ENCODE peak calls at places on chromosomes 1 and 21, in five cellular contexts. Y is upper lobe of left lung, B is HepG2, X is K562, A is GM12878. S is an unnamed sample.
A peak's percentile ranks its signal among the peaks of the same experiment; 100 is the strongest.

GRCh38 chr1:161069201-161069685 is 448 bp downstream of the ARHGAP30 start:
- ATAC-seq in Y (no peak), B (no peak), X (no peak), A (peak; percentile 5), S (no peak)

GRCh38 chr1:220186752-220187151 is 85.5 kb downstream of the RAB3GAP2 start:
- ATAC-seq in Y (no peak), B (no peak), X (no peak), A (no peak), S (no peak)

GRCh38 chr1:9443913-9444445 is 95.3 kb upstream of the SLC25A33 start:
- ATAC-seq in Y (peak; percentile 52), B (peak; percentile 25), X (peak; percentile 69), A (no peak), S (peak; percentile 80)

GRCh38 chr1:158035014-158035413 is 41.6 kb downstream of the KIRREL1 start:
- ATAC-seq in Y (no peak), B (no peak), X (no peak), A (no peak), S (no peak)

GRCh38 chr1:174149216-174149615 is 10.1 kb upstream of the RABGAP1L start:
- ATAC-seq in Y (no peak), B (no peak), X (no peak), A (no peak), S (no peak)

GRCh38 chr1:6275826-6276764 is 15.2 kb upstream of the GPR153 start:
- ATAC-seq in Y (peak; percentile 16), B (no peak), X (peak; percentile 40), A (no peak), S (peak; percentile 74)

GRCh38 chr1:28050746-28051145 is 37.7 kb downstream of the EYA3 start:
- ATAC-seq in Y (no peak), B (no peak), X (no peak), A (no peak), S (no peak)

GRCh38 chr1:173590557-173590956 is 12.3 kb downstream of the SLC9C2 start:
- ATAC-seq in Y (no peak), B (no peak), X (no peak), A (no peak), S (no peak)

GRCh38 chr1:25614466-25615171 is 2.0 kb upstream of the MAN1C1 start:
- ATAC-seq in Y (no peak), B (no peak), X (no peak), A (no peak), S (no peak)

GRCh38 chr1:43472087-43472462 is 18.3 kb upstream of the HYI start:
- ATAC-seq in Y (no peak), B (no peak), X (no peak), A (no peak), S (no peak)

GRCh38 chr1:110060034-110060661 is 10.3 kb downstream of the ALX3 start:
- ATAC-seq in Y (peak; percentile 37), B (peak; percentile 61), X (peak; percentile 88), A (peak; percentile 98), S (no peak)

GRCh38 chr1:161215079-161215478 is at the start of gene FCER1G:
- ATAC-seq in Y (peak; percentile 77), B (no peak), X (peak; percentile 15), A (no peak), S (peak; percentile 32)

GRCh38 chr1:201774224-201774982 is 54.6 kb upstream of the IPO9 start:
- ATAC-seq in Y (peak; percentile 31), B (no peak), X (no peak), A (no peak), S (no peak)

GRCh38 chr1:198176179-198176578 is 19.4 kb downstream of the NEK7 start:
- ATAC-seq in Y (no peak), B (no peak), X (no peak), A (peak; percentile 29), S (no peak)

GRCh38 chr1:201298381-201299367 is 15.4 kb downstream of the PKP1 start:
- ATAC-seq in Y (no peak), B (peak; percentile 53), X (peak; percentile 65), A (no peak), S (no peak)

GRCh38 chr1:48649880-48650279 is 126.8 kb downstream of the BEND5 start:
- ATAC-seq in Y (no peak), B (no peak), X (no peak), A (no peak), S (no peak)

GRCh38 chr21:44059710-44060109 is 47.5 kb upstream of the PWP2 start:
- ATAC-seq in Y (no peak), B (no peak), X (no peak), A (no peak), S (no peak)

GRCh38 chr1:245687636-245688535 is 533.1 kb downstream of the KIF26B start:
- ATAC-seq in Y (no peak), B (peak; percentile 32), X (no peak), A (no peak), S (no peak)
- TF ChIP-seq CTCF in Y (no peak), B (peak; percentile 39), X (no peak), A (no peak), S (no peak)

GRCh38 chr1:169878498-169878897 is 15.2 kb downstream of the SCYL3 start:
- ATAC-seq in Y (no peak), B (no peak), X (peak; percentile 40), A (no peak), S (no peak)

GRCh38 chr1:169882039-169882511 is 11.6 kb downstream of the SCYL3 start:
- ATAC-seq in Y (no peak), B (no peak), X (no peak), A (no peak), S (no peak)

GRCh38 chr1:169874229-169874628 is 19.5 kb downstream of the SCYL3 start:
- ATAC-seq in Y (no peak), B (no peak), X (no peak), A (no peak), S (no peak)

GRCh38 chr1:169877800-169878491 is 15.8 kb downstream of the SCYL3 start:
- ATAC-seq in Y (no peak), B (no peak), X (no peak), A (no peak), S (no peak)

DNA sequence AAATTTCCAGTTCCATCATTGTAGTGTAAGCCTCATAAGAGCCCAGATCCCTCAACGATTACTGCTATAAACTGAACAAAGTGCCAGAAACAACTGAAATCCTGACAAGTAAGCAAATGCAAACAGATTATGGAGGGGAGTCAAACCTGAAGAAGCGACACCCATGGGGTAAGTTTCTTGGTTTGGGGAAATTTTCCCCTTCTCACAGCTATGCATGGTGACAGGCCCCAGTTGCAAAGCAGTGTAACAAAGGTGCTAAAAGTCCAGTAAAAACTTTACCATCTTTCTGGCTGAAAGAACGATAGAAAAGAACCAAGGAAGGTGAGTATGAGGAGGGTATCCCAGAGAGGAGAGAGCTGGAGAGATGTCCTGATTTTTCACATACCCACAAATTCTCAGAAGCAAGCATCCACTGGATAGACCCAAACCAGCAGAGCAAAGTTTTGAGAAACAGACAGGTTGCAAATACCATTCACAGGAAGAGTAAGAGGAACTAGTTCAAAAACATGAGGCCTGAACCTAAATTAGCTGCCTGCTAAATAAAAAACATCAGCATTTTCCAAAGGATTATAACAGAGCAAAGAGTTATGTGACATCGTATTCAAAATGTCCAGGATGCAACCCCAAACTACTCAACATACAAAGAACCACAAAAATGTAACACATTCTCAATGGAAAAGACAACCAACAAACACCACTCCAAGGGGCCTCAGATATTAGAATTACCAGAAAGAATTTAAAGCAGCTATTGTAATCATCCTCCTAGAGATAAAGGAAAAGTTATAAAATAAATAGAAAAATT is 14.5 kb downstream of the SCYL3 start:
- ATAC-seq in Y (no peak), B (no peak), X (no peak), A (peak; percentile 69), S (no peak)
- H3K4me3 ChIP-seq in Y (no peak overlapping the region), B (no peak overlapping the region), X (no peak overlapping the region), A (no peak overlapping the region), S (no peak overlapping the region)

DNA sequence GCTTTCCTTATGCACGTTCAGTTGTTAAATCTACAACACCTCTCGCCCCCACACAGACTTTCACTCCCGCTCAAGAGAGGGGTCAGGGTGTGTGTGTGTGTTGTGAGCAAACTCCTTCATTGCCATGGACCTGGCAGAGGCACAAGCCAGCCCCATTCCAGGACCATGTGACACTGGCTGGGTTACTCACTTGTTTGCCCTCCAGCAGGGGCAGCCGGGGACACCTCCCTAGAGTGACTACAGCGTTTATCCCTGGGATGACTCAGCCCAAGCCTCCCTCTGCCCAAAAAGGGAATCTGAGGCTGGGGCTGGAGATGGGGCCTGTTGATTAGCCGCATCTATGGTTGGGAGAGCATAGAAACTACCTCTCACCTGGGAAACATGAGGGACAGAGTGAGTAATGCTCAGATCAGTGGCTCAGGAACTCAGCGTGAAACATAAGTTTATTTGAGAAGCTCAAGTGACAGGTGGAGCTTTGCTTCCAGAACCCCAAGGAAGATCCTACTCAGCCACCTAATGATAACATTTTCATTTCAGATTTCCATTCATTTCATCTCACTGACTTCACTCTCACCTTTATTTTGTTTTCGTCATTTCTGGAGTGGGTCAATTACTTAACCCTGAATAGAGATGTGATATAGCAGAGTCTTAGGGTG is 145.3 kb upstream of the DUSP10 start:
- ATAC-seq in Y (peak; percentile 85), B (peak; percentile 97), X (peak; percentile 81), A (no peak), S (peak; percentile 88)
- TF ChIP-seq POLR2AphosphoS5 in Y (no peak), B (no peak), X (no peak), A (no peak), S (peak; percentile 74)

GRCh38 chr1:31577515-31578191 is 1.3 kb downstream of the TINAGL1 start:
- ATAC-seq in Y (no peak), B (no peak), X (no peak), A (no peak), S (peak; percentile 18)

GRCh38 chr1:31575373-31576140 is 758 bp upstream of the TINAGL1 start:
- ATAC-seq in Y (peak; percentile 2), B (peak; percentile 71), X (no peak), A (no peak), S (no peak)

GRCh38 chr1:31576743-31577455 is 584 bp downstream of the TINAGL1 start:
- ATAC-seq in Y (no peak), B (peak; percentile 7), X (no peak), A (no peak), S (no peak)

GRCh38 chr1:31574749-31575372 is 1.5 kb upstream of the TINAGL1 start:
- ATAC-seq in Y (no peak), B (peak; percentile 1), X (peak; percentile 62), A (no peak), S (no peak)

DNA sequence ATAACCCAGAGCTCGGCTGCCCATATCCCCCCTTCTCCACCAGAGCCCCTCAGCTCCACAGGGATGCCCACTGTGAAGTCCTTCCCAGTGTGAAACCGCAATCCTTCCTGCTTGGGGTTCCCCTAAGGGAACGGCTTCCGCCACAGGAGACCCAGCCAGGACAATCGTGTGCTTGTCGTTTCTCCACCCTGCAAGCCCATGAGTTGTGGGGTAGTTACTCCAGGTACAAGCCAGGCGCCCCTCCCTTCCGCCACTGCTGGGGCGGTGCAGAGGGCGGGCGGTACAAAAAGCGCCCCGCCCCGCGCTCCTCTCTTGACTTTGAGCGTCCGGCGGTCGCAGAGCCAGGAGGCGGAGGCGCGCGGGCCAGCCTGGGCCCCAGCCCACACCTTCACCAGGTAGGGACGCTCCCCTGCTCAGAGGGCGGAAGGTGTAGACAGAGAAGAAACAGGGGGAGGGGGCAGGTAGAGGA is at the start of gene TINAGL1:
- ATAC-seq in Y (peak; percentile 51), B (peak; percentile 77), X (peak; percentile 85), A (peak; percentile 64), S (peak; percentile 37)
- TF ChIP-seq CTCF in Y (no peak), B (no peak), X (no peak), A (no peak), S (no peak)

S was measured in gastroesophageal sphincter.